ENCODE peak calls at places on chromosomes 1 and 21, in seven cellular contexts. V is CD8-positive, alpha-beta T cell; T is HS-5; Y is mesendoderm; L is NCI-H1417; D is Peyer's patch; P is coronary artery. U is an unnamed sample.

GRCh38 chr1:146051452-146051852 is 29.9 kb upstream of the HJV start:
- DNase-seq in P (no peak), L (peak), V (no peak), Y (no peak), D (peak), T (no peak), U (no peak)

GRCh38 chr21:36175771-36176565 is 19.3 kb downstream of the DOP1B start:
- DNase-seq in Y (no peak), P (no peak), D (no peak), L (no peak), V (no peak), T (no peak), U (no peak)

GRCh38 chr1:44740179-44740617 is 561 bp downstream of the KIF2C start:
- DNase-seq in L (no peak), D (no peak), P (no peak), T (no peak), V (no peak), Y (no peak), U (no peak)

GRCh38 chr1:161298116-161298515 is 11.7 kb downstream of the MPZ start:
- DNase-seq in P (no peak), L (no peak), D (no peak), T (no peak), V (no peak), Y (no peak), U (no peak)

GRCh38 chr1:160626560-160627342 is 20.1 kb downstream of the SLAMF1 start:
- DNase-seq in L (no peak), P (no peak), V (no peak), D (no peak), Y (no peak), T (no peak), U (no peak)

GRCh38 chr21:43778469-43779335 is 2.6 kb upstream of the CSTB start:
- DNase-seq in P (no peak), L (no peak), D (no peak), V (peak), Y (peak), T (no peak), U (peak)

GRCh38 chr1:180173952-180174351 is 19.3 kb downstream of the QSOX1 start:
- DNase-seq in Y (no peak), L (no peak), P (no peak), V (no peak), D (peak), T (no peak), U (no peak)

GRCh38 chr1:14522331-14523241 is 75.9 kb upstream of the KAZN start:
- DNase-seq in T (peak), V (no peak), L (no peak), Y (peak), D (peak), P (peak), U (no peak)

GRCh38 chr1:211133841-211134669 is at the start of gene KCNH1:
- DNase-seq in T (peak), L (peak), D (peak), Y (peak), P (no peak), V (peak), U (peak)

GRCh38 chr1:77424236-77424635 is 142.4 kb downstream of the AK5 start:
- DNase-seq in P (no peak), D (no peak), L (no peak), Y (no peak), T (no peak), V (no peak), U (no peak)

GRCh38 chr1:2132222-2133038 is 62.1 kb downstream of the FAAP20 start:
- DNase-seq in T (peak), P (no peak), V (peak), L (no peak), Y (peak), D (no peak), U (peak)

GRCh38 chr1:28591708-28592313 is at the start of gene RAB42:
- DNase-seq in L (no peak), V (peak), P (no peak), D (peak), T (no peak), Y (peak), U (no peak)

GRCh38 chr1:44316231-44316759 is 38.8 kb downstream of the ERI3 start:
- DNase-seq in V (no peak), P (no peak), L (peak), Y (peak), D (no peak), T (no peak), U (no peak)

GRCh38 chr1:65512383-65512782 is 91.9 kb downstream of the LEPR start:
- DNase-seq in T (no peak), Y (no peak), V (no peak), D (no peak), P (no peak), L (no peak), U (no peak)

GRCh38 chr1:37755290-37755689 is 9.6 kb downstream of the EPHA10 start:
- DNase-seq in Y (no peak), D (no peak), T (no peak), P (no peak), L (no peak), V (no peak), U (no peak)